ENCODE peak calls at places on chromosomes 5 and 9, in ten cellular contexts. K is body of pancreas; G is RPMI7951; W is mucosa of gallbladder; B is stimulated activated CD8-positive, alpha-beta memory T cell treated with anti-CD3 and anti-CD28 coated beads, Interleukin-7, amount 100 ng/mL, for 4 hours; L is left cardiac atrium; Z is non-pigmented ciliary epithelial cell; S is NB4; H is heart right ventricle; P is GM12878. U is an unnamed sample.

GRCh38 chr9:136927343-136928261 is 16.9 kb downstream of the FBXW5 start:
- DNase-seq in K (no peak), G (peak), W (no peak), B (no peak), L (no peak), Z (no peak), S (no peak), H (no peak), P (no peak), U (no peak)

GRCh38 chr5:75281716-75282465 is 45.2 kb upstream of the ANKRD31 start:
- DNase-seq in K (no peak), G (peak), W (no peak), B (no peak), L (no peak), Z (no peak), S (peak), H (no peak), P (no peak), U (no peak)

GRCh38 chr9:100492952-100493351 is 20.0 kb downstream of the TMEFF1 start:
- DNase-seq in K (no peak), G (peak), W (no peak), B (no peak), L (no peak), Z (no peak), S (peak), H (no peak), P (no peak), U (no peak)

GRCh38 chr5:1919750-1920149 is 37.0 kb upstream of the IRX4 start:
- DNase-seq in K (no peak), G (no peak), W (no peak), B (no peak), L (no peak), Z (no peak), S (no peak), H (no peak), P (no peak), U (no peak)

GRCh38 chr5:53008751-53009150 is 19.6 kb downstream of the ITGA2 start:
- DNase-seq in K (no peak), G (peak), W (no peak), B (no peak), L (no peak), Z (no peak), S (peak), H (no peak), P (no peak), U (no peak)

GRCh38 chr5:96968074-96968473 is 32.2 kb downstream of the LNPEP start:
- DNase-seq in K (no peak), G (peak), W (no peak), B (no peak), L (no peak), Z (no peak), S (no peak), H (no peak), P (no peak), U (no peak)

GRCh38 chr5:168086104-168086610 is 205.3 kb upstream of the WWC1 start:
- DNase-seq in K (peak), G (peak), W (peak), B (no peak), L (no peak), Z (no peak), S (no peak), H (no peak), P (no peak), U (no peak)

GRCh38 chr9:84950879-84951811 is 281.6 kb downstream of the NTRK2 start:
- DNase-seq in K (no peak), G (no peak), W (no peak), B (no peak), L (no peak), Z (no peak), S (no peak), H (no peak), P (no peak), U (no peak)

GRCh38 chr9:136802321-136802720 is 5.4 kb upstream of the RABL6 start:
- DNase-seq in K (no peak), G (no peak), W (no peak), B (no peak), L (no peak), Z (no peak), S (no peak), H (no peak), P (no peak), U (no peak)

GRCh38 chr5:58156977-58157701 is 302.7 kb downstream of the PLK2 start:
- DNase-seq in K (peak), G (peak), W (no peak), B (no peak), L (no peak), Z (no peak), S (no peak), H (peak), P (no peak), U (no peak)

GRCh38 chr5:143239877-143240518 is 163.5 kb downstream of the NR3C1 start:
- DNase-seq in K (no peak), G (no peak), W (no peak), B (no peak), L (no peak), Z (no peak), S (no peak), H (no peak), P (no peak), U (no peak)

GRCh38 chr9:133140174-133140505 is 19.1 kb upstream of the RALGDS start:
- DNase-seq in K (no peak), G (no peak), W (no peak), B (no peak), L (no peak), Z (no peak), S (no peak), H (no peak), P (no peak), U (no peak)

U was measured in esophagus muscularis mucosa.